ENCODE peak calls at places on chromosomes 16 and 17, in four cellular contexts. A is left ventricle myocardium inferior, T is brain microvascular endothelial cell, Q is HepG2. B is an unnamed sample. For H3K36me3, the result is how much of the 10 kb centered on the place peaks cover.

GRCh38 chr17:74373838-74374606 is 6.7 kb downstream of the GPR142 start:
- DNase-seq in Q (peak), A (peak), T (no peak), B (no peak)

GRCh38 chr16:57186630-57187507 is 740 bp downstream of the RSPRY1 start:
- DNase-seq in T (peak), A (no peak), Q (peak), B (peak)

GRCh38 chr16:12573300-12573699 is 230.4 kb downstream of the CPPED1 start:
- DNase-seq in A (no peak), Q (no peak), T (no peak), B (no peak)

GRCh38 chr17:75785016-75785769 is 587 bp downstream of the UNK start:
- DNase-seq in T (peak), A (peak), Q (peak), B (peak)

GRCh38 chr17:51500454-51500853 is 240.1 kb downstream of the UTP18 start:
- DNase-seq in Q (no peak), A (no peak), T (no peak), B (no peak)

GRCh38 chr17:31318298-31319190 is 2.9 kb downstream of the EVI2A start:
- DNase-seq in Q (no peak), A (peak), T (peak), B (peak)

GRCh38 chr17:31457391-31458234 is 66.1 kb downstream of the RAB11FIP4 start:
- DNase-seq in A (no peak), Q (no peak), T (no peak), B (no peak)

GRCh38 chr17:42253173-42253545 is 23.0 kb downstream of the STAT5B start:
- DNase-seq in T (no peak), A (no peak), Q (no peak), B (no peak)

GRCh38 chr16:79169239-79169638 is 431.3 kb downstream of the MAF start:
- DNase-seq in Q (no peak), A (no peak), T (peak), B (no peak)

GRCh38 chr17:42009170-42009569 is 8.1 kb downstream of the DNAJC7 start:
- DNase-seq in Q (peak), T (no peak), A (no peak), B (no peak)

GRCh38 chr17:19311421-19312215 is 50.9 kb downstream of the B9D1 start:
- DNase-seq in A (no peak), Q (no peak), T (peak), B (no peak)

GRCh38 chr17:39676198-39676819 is 8.1 kb downstream of the PNMT start:
- DNase-seq in T (no peak), Q (no peak), A (peak), B (peak)

GRCh38 chr16:75818491-75818890 is 92.2 kb upstream of the CPHXL start:
- DNase-seq in Q (no peak), T (no peak), A (no peak), B (no peak)

GRCh38 chr16:80015566-80015965 is 415.0 kb upstream of the MAF start:
- DNase-seq in Q (no peak), T (peak), A (no peak), B (peak)

GRCh38 chr17:41811549-41812175 is at the start of gene P3H4:
- DNase-seq in A (peak), Q (peak), T (peak), B (peak)

GRCh38 chr16:74748710-74749073 is 25.9 kb downstream of the FA2H start:
- DNase-seq in Q (no peak), T (no peak), A (no peak), B (no peak)

GRCh38 chr17:72385482-72385881 is 264.7 kb downstream of the SOX9 start:
- DNase-seq in T (no peak), Q (no peak), A (no peak), B (no peak)

GRCh38 chr17:39568710-39569109 is 39.0 kb downstream of the NEUROD2 start:
- DNase-seq in Q (no peak), A (no peak), T (no peak), B (no peak)

GRCh38 chr17:35257080-35257701 is 14.3 kb downstream of the SLFN5 start:
- DNase-seq in T (peak), A (no peak), Q (peak), B (peak)

DNA sequence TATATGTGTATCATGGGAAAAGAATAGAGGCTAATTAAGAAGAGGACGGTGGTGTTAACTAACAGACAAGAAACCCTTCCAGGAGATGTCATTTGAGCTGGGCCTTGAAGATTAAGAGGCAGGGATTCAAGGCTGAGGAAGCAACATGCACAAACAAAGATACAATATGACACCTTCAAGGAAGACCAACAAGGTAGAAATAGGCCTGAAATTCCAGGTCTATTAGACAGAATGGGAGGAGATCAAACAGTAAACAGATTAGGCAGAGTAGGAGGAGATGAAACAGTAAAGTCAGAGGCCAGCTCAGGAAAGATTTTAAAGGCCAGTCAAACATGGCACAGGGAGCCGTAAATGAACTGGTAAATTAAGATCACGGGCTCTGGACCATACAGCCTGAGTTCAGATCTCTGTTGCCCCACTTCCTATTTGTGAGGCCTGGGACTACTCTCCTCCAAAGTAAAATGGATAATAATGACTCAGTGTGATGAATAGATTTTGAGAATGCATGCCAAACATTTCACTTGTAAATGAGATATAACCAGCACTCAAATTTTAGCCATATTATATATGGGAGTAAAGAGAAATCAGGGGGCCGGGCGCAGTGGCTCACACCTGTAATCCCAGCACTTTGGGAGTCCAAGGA is 38.9 kb downstream of the USP31 start:
- DNase-seq in A (no peak), T (no peak), Q (no peak), B (peak)
- H3K4me3 ChIP-seq in A (no peak), T (no peak), Q (no peak), B (no peak)

GRCh38 chr17:56887552-56888467 is 26.0 kb downstream of the TRIM25 start:
- DNase-seq in A (no peak), T (no peak), Q (peak), B (peak)

GRCh38 chr17:56886288-56886721 is 27.5 kb downstream of the TRIM25 start:
- DNase-seq in T (no peak), Q (peak), A (no peak), B (no peak)

GRCh38 chr17:56881685-56882295 is 32.1 kb downstream of the TRIM25 start:
- DNase-seq in A (no peak), T (no peak), Q (no peak), B (no peak)

GRCh38 chr17:56887105-56887504 is 26.7 kb downstream of the TRIM25 start:
- DNase-seq in A (no peak), Q (no peak), T (no peak), B (no peak)

GRCh38 chr17:56884483-56885144 is 29.2 kb downstream of the TRIM25 start:
- DNase-seq in A (no peak), T (no peak), Q (no peak), B (no peak)
- H3K36me3 ChIP-seq in A (under half), T (under half), Q (under half), B (under half)

DNA sequence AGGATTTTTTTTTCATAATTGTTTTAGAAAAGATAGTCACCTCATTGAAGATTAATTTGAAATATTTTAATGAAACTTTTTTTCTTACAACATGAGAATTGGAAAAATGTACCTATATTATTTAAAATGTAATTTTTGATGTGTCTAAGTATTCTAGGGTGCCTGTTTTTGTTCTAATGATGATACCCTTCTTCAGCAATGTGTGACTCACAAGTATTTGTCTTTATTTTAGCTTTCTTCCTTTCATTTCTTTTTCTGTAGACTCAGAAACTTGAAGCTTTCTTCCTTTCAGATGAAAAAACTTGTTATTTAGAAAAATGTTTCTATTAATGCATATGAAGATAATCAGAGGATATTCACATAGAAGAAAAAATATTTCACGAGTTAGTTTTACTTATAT is 231.8 kb downstream of the BCAS3 start:
- DNase-seq in Q (no peak), A (no peak), T (no peak), B (no peak)
- TF ChIP-seq CTCF in Q (no peak), A (no peak), T (no peak), B (no peak)

GRCh38 chr16:1676661-1677060 is 1.4 kb upstream of the JPT2 start:
- DNase-seq in A (no peak), T (no peak), Q (no peak), B (no peak)

GRCh38 chr16:1678500-1679098 is 520 bp downstream of the JPT2 start:
- DNase-seq in T (peak), A (no peak), Q (peak), B (peak)

GRCh38 chr16:1677942-1678499 is at the start of gene JPT2:
- DNase-seq in T (peak), Q (peak), A (peak), B (peak)

GRCh38 chr16:1674751-1675664 is 3.1 kb upstream of the JPT2 start:
- DNase-seq in A (no peak), Q (no peak), T (peak), B (peak)

GRCh38 chr16:1677339-1677738 is 740 bp upstream of the JPT2 start:
- DNase-seq in Q (no peak), A (no peak), T (no peak), B (no peak)
- H3K4me3 ChIP-seq in Q (peak), A (peak), T (no peak), B (no peak)

GRCh38 chr16:1746693-1747195 is 24.6 kb downstream of the NME3 start:
- DNase-seq in Q (no peak), A (no peak), T (no peak), B (peak)
- H3K36me3 ChIP-seq in Q (half or more), A (half or more), T (under half), B (under half)

DNA sequence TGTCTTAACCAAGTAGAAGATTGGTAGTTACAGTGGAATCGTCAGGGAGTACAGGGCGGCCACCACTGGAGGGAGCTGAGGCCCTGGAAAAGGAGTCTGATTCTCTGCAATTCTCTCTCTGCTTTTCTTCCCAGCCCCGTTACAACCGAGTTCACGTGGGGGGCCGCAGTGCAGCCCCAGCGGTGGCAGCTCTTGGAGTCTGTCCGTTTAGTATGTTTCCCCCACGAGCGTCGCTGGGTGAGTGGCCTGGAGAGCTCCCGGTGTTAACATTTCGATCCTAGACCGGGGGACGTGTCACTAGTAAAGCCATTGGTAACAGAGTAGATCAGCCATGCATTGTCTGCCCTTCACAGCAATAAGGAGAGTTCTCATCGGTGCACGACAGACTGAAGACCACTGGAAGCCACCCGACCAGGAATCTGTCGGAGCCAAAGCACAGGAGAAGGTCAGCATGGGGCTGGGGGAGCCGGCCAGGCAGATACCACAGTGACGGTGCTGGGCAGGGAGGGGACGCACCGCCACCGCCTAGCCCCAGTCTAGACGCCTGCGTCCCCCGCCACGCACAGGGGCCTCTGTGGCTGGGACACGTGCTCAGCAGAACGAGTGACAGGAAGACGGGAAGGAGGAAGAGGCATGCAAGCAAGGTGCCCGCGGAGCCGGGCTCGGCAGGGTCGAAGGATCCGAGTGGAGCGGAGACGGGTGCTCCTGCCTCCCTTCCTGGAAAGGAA is 15.7 kb downstream of the SLC16A3 start:
- DNase-seq in T (no peak), A (no peak), Q (no peak), B (no peak)
- TF ChIP-seq CTCF in T (peak), A (peak), Q (peak), B (peak)

GRCh38 chr17:2090804-2091534 is 36.1 kb downstream of the HIC1 start:
- DNase-seq in T (peak), A (peak), Q (no peak), B (peak)
- H3K4me3 ChIP-seq in T (no peak), A (peak), Q (no peak), B (no peak)

GRCh38 chr16:16048904-16049582 is 99.6 kb downstream of the ABCC1 start:
- DNase-seq in Q (no peak), T (no peak), A (peak), B (no peak)
- H3K36me3 ChIP-seq in Q (half or more), T (half or more), A (half or more), B (under half)

DNA sequence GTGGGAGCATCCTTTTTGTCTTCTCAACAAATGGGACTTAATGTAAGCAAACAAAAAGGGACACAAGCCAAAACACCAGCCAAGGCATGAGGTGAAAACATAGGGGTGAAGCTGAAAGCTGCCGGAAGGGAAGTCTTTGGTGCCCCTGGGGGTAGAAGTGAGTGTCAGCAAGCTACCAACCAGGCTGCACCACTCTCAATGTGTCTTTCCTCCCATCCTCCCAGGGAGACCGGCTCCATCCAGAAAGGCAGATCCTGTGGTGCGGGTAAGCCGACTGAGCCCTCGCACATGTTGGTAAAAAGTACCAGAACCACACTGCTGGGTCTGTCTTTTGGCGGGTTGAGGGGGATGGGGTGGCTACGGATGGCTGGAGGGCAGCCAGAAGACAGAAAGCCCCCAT is 52.0 kb upstream of the SREBF1 start:
- DNase-seq in Q (no peak), A (no peak), T (no peak), B (no peak)
- TF ChIP-seq CTCF in Q (no peak), A (no peak), T (peak), B (peak)

DNA sequence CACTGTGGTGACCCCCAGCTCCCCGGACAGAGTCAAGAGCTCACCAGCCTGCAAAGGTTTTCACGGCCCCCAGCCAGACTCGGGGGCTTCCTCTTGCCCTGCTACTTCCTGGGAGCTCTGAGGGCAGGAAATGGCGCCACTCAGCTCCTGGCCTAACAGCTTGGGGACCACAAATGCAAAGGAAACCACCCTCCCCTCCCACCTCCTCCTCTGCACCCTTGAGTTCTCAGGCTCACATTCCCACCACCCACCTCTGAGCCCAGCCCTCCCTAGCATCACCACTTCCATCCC is 373 bp upstream of the SPN start:
- DNase-seq in Q (no peak), T (no peak), A (no peak), B (no peak)
- H3K4me3 ChIP-seq in Q (no peak), T (no peak), A (no peak), B (no peak)